ENCODE peak calls at places on chromosomes 7 and 10, in six cellular contexts. A is CMK; S is hippocampal formation; L is stimulated activated CD8-positive, alpha-beta memory T cell treated with anti-CD3 and anti-CD28 coated beads, Interleukin-2, amount 100 ng/mL, for 1 hour; U is heart left ventricle; F is A549. E is an unnamed sample.

GRCh38 chr10:126175586-126176258 is 212.6 kb downstream of the ADAM12 start:
- DNase-seq in A (no peak), S (no peak), L (no peak), U (no peak), F (no peak), E (no peak)

GRCh38 chr10:129880191-129880590 is 83.9 kb downstream of the EBF3 start:
- DNase-seq in A (no peak), S (no peak), L (no peak), U (no peak), F (no peak), E (no peak)

GRCh38 chr10:36303896-36304295 is 661.8 kb upstream of the FZD8 start:
- DNase-seq in A (no peak), S (no peak), L (no peak), U (no peak), F (no peak), E (no peak)

GRCh38 chr10:97399843-97400545 is 1.1 kb downstream of the RRP12 start:
- DNase-seq in A (peak), S (no peak), L (no peak), U (no peak), F (peak), E (no peak)

GRCh38 chr7:105988277-105988676 is 25.2 kb downstream of the CDHR3 start:
- DNase-seq in A (no peak), S (no peak), L (no peak), U (no peak), F (no peak), E (no peak)

GRCh38 chr7:111098011-111098925 is 7.3 kb downstream of the LRRN3 start:
- DNase-seq in A (no peak), S (peak), L (no peak), U (peak), F (peak), E (peak)

GRCh38 chr7:50676754-50677153 is 105.9 kb downstream of the GRB10 start:
- DNase-seq in A (no peak), S (peak), L (no peak), U (no peak), F (no peak), E (no peak)

GRCh38 chr10:49289480-49289879 is 9.5 kb upstream of the C10orf71 start:
- DNase-seq in A (no peak), S (no peak), L (no peak), U (no peak), F (no peak), E (no peak)

E was measured in stimulated activated naive CD8-positive, alpha-beta T cell treated with anti-CD3 and anti-CD28 coated beads, Interleukin-15, Interleukin-2, amounts not matched to agents 100 U/mL and 50 U/mL, for 24 hours.